ENCODE peak calls at places on chromosomes 6 and 20, in ten cellular contexts. R is psoas muscle; B is IMR-90; P is cardiac muscle cell; D is OCI-LY7; F is A549; O is upper lobe of right lung; E is left ventricle myocardium inferior; J is foreskin keratinocyte; K is CD8-positive, alpha-beta T cell. U is an unnamed sample. For H3K4me1, the result is how much of the 10 kb centered on the place peaks cover.

GRCh38 chr6:121439456-121440250 is 4.2 kb downstream of the GJA1 start:
- DNase-seq in R (no peak), B (no peak), P (no peak), D (no peak), F (no peak), O (no peak), E (no peak), J (no peak), K (no peak), U (no peak)

GRCh38 chr6:161139766-161140553 is 133.9 kb downstream of the AGPAT4 start:
- DNase-seq in R (peak), B (peak), P (no peak), D (no peak), F (no peak), O (no peak), E (peak), J (no peak), K (no peak), U (peak)

GRCh38 chr20:61924211-61924857 is 141.3 kb downstream of the TAF4 start:
- DNase-seq in R (peak), B (no peak), P (no peak), D (no peak), F (no peak), O (peak), E (no peak), J (no peak), K (no peak), U (no peak)

GRCh38 chr20:21315138-21315537 is 12.0 kb downstream of the XRN2 start:
- DNase-seq in R (no peak), B (peak), P (no peak), D (peak), F (no peak), O (no peak), E (no peak), J (peak), K (no peak), U (no peak)

GRCh38 chr20:60249436-60249835 is 291.2 kb downstream of the CDH26 start:
- DNase-seq in R (no peak), B (peak), P (no peak), D (no peak), F (peak), O (no peak), E (no peak), J (peak), K (no peak), U (no peak)

GRCh38 chr20:21534453-21534852 is 20.6 kb upstream of the NKX2-2 start:
- DNase-seq in R (no peak), B (no peak), P (no peak), D (peak), F (no peak), O (no peak), E (no peak), J (no peak), K (no peak), U (no peak)

GRCh38 chr20:25274891-25275812 is 27.3 kb downstream of the PYGB start:
- DNase-seq in R (peak), B (no peak), P (no peak), D (no peak), F (no peak), O (peak), E (peak), J (no peak), K (no peak), U (no peak)

GRCh38 chr6:170497845-170498281 is 55.2 kb downstream of the PSMB1 start:
- DNase-seq in R (no peak), B (no peak), P (peak), D (no peak), F (no peak), O (no peak), E (no peak), J (no peak), K (no peak), U (peak)

GRCh38 chr6:148044261-148044731 is 298.3 kb upstream of the SASH1 start:
- DNase-seq in R (no peak), B (peak), P (no peak), D (no peak), F (no peak), O (no peak), E (no peak), J (no peak), K (no peak), U (no peak)

GRCh38 chr20:10626896-10627295 is 46.9 kb downstream of the JAG1 start:
- DNase-seq in R (no peak), B (no peak), P (no peak), D (no peak), F (no peak), O (no peak), E (no peak), J (peak), K (no peak), U (no peak)

GRCh38 chr6:170454512-170455285 is 98.4 kb downstream of the PSMB1 start:
- DNase-seq in R (no peak), B (no peak), P (no peak), D (no peak), F (no peak), O (peak), E (no peak), J (no peak), K (no peak), U (no peak)

DNA sequence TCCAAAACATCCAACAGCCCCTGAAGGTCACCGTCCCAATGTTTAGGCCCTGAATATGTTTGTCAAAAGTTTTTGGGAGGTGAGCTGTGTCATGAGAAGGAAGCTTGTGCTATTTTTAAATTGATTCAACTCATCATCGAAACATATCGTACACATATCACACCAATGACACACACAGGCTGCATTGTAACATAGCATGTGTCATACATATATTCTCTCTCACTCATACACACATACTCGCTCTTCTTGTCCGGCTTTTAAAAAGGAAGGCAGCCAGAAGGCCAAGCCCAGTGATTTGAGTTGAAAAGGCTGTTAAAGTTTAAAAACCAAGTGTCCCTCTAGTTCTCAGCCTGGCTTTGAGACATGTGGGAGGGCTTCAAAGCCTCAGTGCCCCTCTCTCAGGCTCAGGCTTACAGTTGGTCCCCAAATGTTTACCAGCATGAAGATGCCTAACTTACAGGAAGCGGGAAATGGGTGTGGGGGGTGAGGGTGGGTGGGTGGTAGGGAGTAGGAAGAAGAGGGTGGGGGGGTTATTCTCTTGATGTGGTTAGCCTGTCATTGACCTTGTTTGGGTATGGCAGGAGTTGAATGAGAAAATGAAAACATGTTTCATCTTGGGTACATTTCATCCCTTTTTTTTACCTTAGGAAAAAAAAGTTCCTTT is 3.3 kb upstream of the PRDM1 start:
- DNase-seq in R (no peak), B (peak), P (no peak), D (no peak), F (no peak), O (no peak), E (no peak), J (peak), K (no peak), U (no peak)
- H3K4me1 ChIP-seq in R (under half), B (under half), P (under half), D (under half), F (under half), O (under half), E (under half), J (under half), K (under half), U (under half)

GRCh38 chr20:49560646-49561045 is 7.3 kb downstream of the PTGIS start:
- DNase-seq in R (no peak), B (no peak), P (no peak), D (no peak), F (no peak), O (no peak), E (no peak), J (no peak), K (no peak), U (no peak)

GRCh38 chr20:49557449-49557848 is 10.5 kb downstream of the PTGIS start:
- DNase-seq in R (no peak), B (peak), P (no peak), D (no peak), F (no peak), O (no peak), E (no peak), J (no peak), K (no peak), U (no peak)

GRCh38 chr20:49559411-49560081 is 8.4 kb downstream of the PTGIS start:
- DNase-seq in R (no peak), B (no peak), P (no peak), D (no peak), F (no peak), O (no peak), E (no peak), J (no peak), K (no peak), U (no peak)

GRCh38 chr20:49560186-49560585 is 7.8 kb downstream of the PTGIS start:
- DNase-seq in R (no peak), B (no peak), P (no peak), D (no peak), F (no peak), O (no peak), E (no peak), J (no peak), K (no peak), U (no peak)

GRCh38 chr20:49558826-49559225 is 9.1 kb downstream of the PTGIS start:
- DNase-seq in R (no peak), B (no peak), P (no peak), D (no peak), F (no peak), O (no peak), E (no peak), J (peak), K (no peak), U (no peak)
- H3K27ac ChIP-seq in R (no peak), B (no peak), P (no peak), D (no peak), F (no peak), O (no peak), E (peak), J (no peak), K (no peak), U (no peak)

GRCh38 chr20:48740714-48741113 is 87.1 kb downstream of the PREX1 start:
- DNase-seq in R (no peak), B (no peak), P (no peak), D (peak), F (no peak), O (no peak), E (no peak), J (no peak), K (no peak), U (no peak)
- H3K4me1 ChIP-seq in R (under half), B (under half), P (under half), D (half or more), F (under half), O (under half), E (under half), J (under half), K (under half), U (under half)

DNA sequence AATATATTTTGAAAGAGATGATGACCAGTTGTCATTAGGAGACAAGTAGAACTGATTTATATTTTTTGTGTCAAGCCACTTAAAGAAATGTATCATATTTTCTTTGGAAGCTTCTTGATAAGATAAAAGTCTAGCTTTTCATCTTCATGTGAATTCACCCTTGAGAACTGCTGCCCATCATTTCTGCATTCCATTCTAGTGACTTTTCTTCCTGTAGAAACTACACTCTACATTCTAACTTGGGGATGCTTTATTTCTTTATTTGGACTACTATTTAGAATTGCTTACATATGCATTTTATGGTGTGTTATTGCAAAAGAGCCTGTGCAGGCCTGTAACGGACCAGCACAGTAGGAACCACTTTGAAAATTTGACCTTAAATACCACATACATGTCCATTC is 335.0 kb upstream of the KCNQ5 start:
- DNase-seq in R (no peak), B (peak), P (no peak), D (no peak), F (no peak), O (no peak), E (no peak), J (peak), K (no peak), U (no peak)
- H3K27ac ChIP-seq in R (no peak), B (no peak), P (no peak), D (no peak), F (no peak), O (no peak), E (no peak), J (no peak), K (no peak), U (no peak)

GRCh38 chr6:16719488-16719887 is 41.8 kb downstream of the ATXN1 start:
- DNase-seq in R (no peak), B (no peak), P (no peak), D (no peak), F (no peak), O (no peak), E (no peak), J (no peak), K (no peak), U (peak)

GRCh38 chr6:16723833-16724232 is 37.4 kb downstream of the ATXN1 start:
- DNase-seq in R (no peak), B (peak), P (peak), D (no peak), F (no peak), O (no peak), E (no peak), J (peak), K (no peak), U (peak)

GRCh38 chr6:16720861-16721260 is 40.4 kb downstream of the ATXN1 start:
- DNase-seq in R (no peak), B (no peak), P (no peak), D (no peak), F (no peak), O (no peak), E (no peak), J (no peak), K (no peak), U (no peak)

GRCh38 chr6:16722616-16723015 is 38.6 kb downstream of the ATXN1 start:
- DNase-seq in R (no peak), B (no peak), P (no peak), D (no peak), F (no peak), O (no peak), E (no peak), J (peak), K (no peak), U (no peak)

GRCh38 chr6:16721977-16722376 is 39.3 kb downstream of the ATXN1 start:
- DNase-seq in R (no peak), B (no peak), P (no peak), D (no peak), F (no peak), O (no peak), E (no peak), J (peak), K (no peak), U (no peak)
- H3K4me1 ChIP-seq in R (half or more), B (under half), P (under half), D (under half), F (half or more), O (half or more), E (half or more), J (half or more), K (under half), U (half or more)

DNA sequence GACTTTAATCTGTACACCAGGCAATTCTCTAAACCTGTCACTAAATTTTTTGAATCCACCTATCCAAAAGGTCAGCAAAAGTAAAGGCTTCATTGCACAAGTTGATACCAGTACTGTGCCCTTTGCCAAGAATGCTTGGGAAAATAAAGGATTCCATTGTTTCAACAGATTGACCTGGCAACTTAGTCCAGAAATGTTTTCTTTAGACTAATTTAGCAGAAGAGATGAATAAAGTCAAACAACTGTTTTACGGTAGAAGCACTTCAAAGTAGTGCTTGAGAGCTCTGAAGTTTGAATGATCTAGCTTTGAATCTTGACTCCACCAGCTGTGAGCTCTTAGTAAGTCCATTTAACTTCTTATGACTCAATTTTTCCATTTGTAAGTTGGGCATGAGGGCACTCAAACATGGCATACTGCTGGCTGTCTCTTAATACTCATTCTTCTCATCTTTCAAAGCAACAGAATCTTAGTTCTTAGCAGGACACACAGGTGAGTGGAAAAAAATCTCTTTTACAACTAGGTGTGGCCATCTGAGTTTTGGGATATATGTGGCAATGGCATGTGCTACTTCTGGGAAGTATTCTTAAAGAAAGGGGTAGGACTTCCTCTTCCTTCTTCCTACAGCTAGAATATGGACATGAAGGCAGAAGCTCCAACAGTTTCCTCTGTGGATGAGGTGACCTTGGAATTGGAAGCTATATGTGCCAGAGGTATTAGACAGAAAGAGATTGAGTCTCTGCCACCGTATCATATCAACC is 55.9 kb upstream of the LOC128125822 start:
- DNase-seq in R (no peak), B (no peak), P (no peak), D (no peak), F (no peak), O (no peak), E (no peak), J (peak), K (no peak), U (no peak)
- H3K27ac ChIP-seq in R (no peak), B (no peak), P (no peak), D (no peak), F (peak), O (peak), E (no peak), J (no peak), K (no peak), U (no peak)

GRCh38 chr20:51525241-51526104 is 17.0 kb downstream of the NFATC2 start:
- DNase-seq in R (no peak), B (no peak), P (no peak), D (peak), F (no peak), O (no peak), E (no peak), J (no peak), K (no peak), U (no peak)
- H3K4me1 ChIP-seq in R (under half), B (under half), P (under half), D (half or more), F (under half), O (under half), E (under half), J (under half), K (half or more), U (under half)